ENCODE peak calls at places on chromosomes 12 and 14, in ten cellular contexts. One of them, this sample, is unnamed.

GRCh38 chr14:26531894-26532293 is 65.9 kb downstream of the NOVA1 start:
- DNase-seq in fibroblast of pulmonary artery: peak; percentile 76
- DNase-seq in AG04449: no peak
- DNase-seq in cardiac fibroblast: peak; percentile 70
- DNase-seq in AG09309: no peak
- DNase-seq in fibroblast of the aortic adventitia: peak; percentile 80
- DNase-seq in choroid plexus epithelial cell: peak; percentile 62
- DNase-seq in astrocyte of the cerebellum: peak; percentile 49
- DNase-seq in AG10803: peak; percentile 49
- DNase-seq in WERI-Rb-1: no peak
- DNase-seq in this sample: no peak

GRCh38 chr12:95151821-95152220 is 65.4 kb downstream of the FGD6 start:
- DNase-seq in fibroblast of pulmonary artery: no peak
- DNase-seq in AG04449: no peak
- DNase-seq in cardiac fibroblast: no peak
- DNase-seq in AG09309: no peak
- DNase-seq in fibroblast of the aortic adventitia: no peak
- DNase-seq in choroid plexus epithelial cell: no peak
- DNase-seq in astrocyte of the cerebellum: no peak
- DNase-seq in AG10803: no peak
- DNase-seq in WERI-Rb-1: no peak
- DNase-seq in this sample: no peak

GRCh38 chr14:26424537-26424936 is 173.3 kb downstream of the NOVA1 start:
- DNase-seq in fibroblast of pulmonary artery: no peak
- DNase-seq in AG04449: no peak
- DNase-seq in cardiac fibroblast: no peak
- DNase-seq in AG09309: no peak
- DNase-seq in fibroblast of the aortic adventitia: no peak
- DNase-seq in choroid plexus epithelial cell: no peak
- DNase-seq in astrocyte of the cerebellum: no peak
- DNase-seq in AG10803: no peak
- DNase-seq in WERI-Rb-1: no peak
- DNase-seq in this sample: no peak

GRCh38 chr12:46843811-46844210 is 18.0 kb upstream of the SLC38A4 start:
- DNase-seq in fibroblast of pulmonary artery: peak; percentile 52
- DNase-seq in AG04449: no peak
- DNase-seq in cardiac fibroblast: peak; percentile 18
- DNase-seq in AG09309: no peak
- DNase-seq in fibroblast of the aortic adventitia: peak; percentile 75
- DNase-seq in choroid plexus epithelial cell: peak; percentile 34
- DNase-seq in astrocyte of the cerebellum: no peak
- DNase-seq in AG10803: peak; percentile 81
- DNase-seq in WERI-Rb-1: no peak
- DNase-seq in this sample: no peak

GRCh38 chr12:100106861-100107260 is 35.8 kb downstream of the BLTP3B start:
- DNase-seq in fibroblast of pulmonary artery: no peak
- DNase-seq in AG04449: no peak
- DNase-seq in cardiac fibroblast: no peak
- DNase-seq in AG09309: no peak
- DNase-seq in fibroblast of the aortic adventitia: no peak
- DNase-seq in choroid plexus epithelial cell: no peak
- DNase-seq in astrocyte of the cerebellum: no peak
- DNase-seq in AG10803: no peak
- DNase-seq in WERI-Rb-1: no peak
- DNase-seq in this sample: no peak

GRCh38 chr12:30782316-30783173 is 27.8 kb upstream of the CAPRIN2 start:
- DNase-seq in fibroblast of pulmonary artery: no peak
- DNase-seq in AG04449: no peak
- DNase-seq in cardiac fibroblast: no peak
- DNase-seq in AG09309: no peak
- DNase-seq in fibroblast of the aortic adventitia: no peak
- DNase-seq in choroid plexus epithelial cell: no peak
- DNase-seq in astrocyte of the cerebellum: no peak
- DNase-seq in AG10803: no peak
- DNase-seq in WERI-Rb-1: no peak
- DNase-seq in this sample: no peak

GRCh38 chr12:6827437-6827894 is 741 bp upstream of the P3H3 start:
- DNase-seq in fibroblast of pulmonary artery: peak; percentile 80
- DNase-seq in AG04449: no peak
- DNase-seq in cardiac fibroblast: peak; percentile 79
- DNase-seq in AG09309: no peak
- DNase-seq in fibroblast of the aortic adventitia: peak; percentile 73
- DNase-seq in choroid plexus epithelial cell: peak; percentile 87
- DNase-seq in astrocyte of the cerebellum: no peak
- DNase-seq in AG10803: peak; percentile 71
- DNase-seq in WERI-Rb-1: peak; percentile 96
- DNase-seq in this sample: no peak

GRCh38 chr12:27031531-27031930 is 9.2 kb downstream of the MED21 start:
- DNase-seq in fibroblast of pulmonary artery: no peak
- DNase-seq in AG04449: peak; percentile 40
- DNase-seq in cardiac fibroblast: no peak
- DNase-seq in AG09309: no peak
- DNase-seq in fibroblast of the aortic adventitia: no peak
- DNase-seq in choroid plexus epithelial cell: peak; percentile 34
- DNase-seq in astrocyte of the cerebellum: no peak
- DNase-seq in AG10803: peak; percentile 14
- DNase-seq in WERI-Rb-1: no peak
- DNase-seq in this sample: no peak

DNA sequence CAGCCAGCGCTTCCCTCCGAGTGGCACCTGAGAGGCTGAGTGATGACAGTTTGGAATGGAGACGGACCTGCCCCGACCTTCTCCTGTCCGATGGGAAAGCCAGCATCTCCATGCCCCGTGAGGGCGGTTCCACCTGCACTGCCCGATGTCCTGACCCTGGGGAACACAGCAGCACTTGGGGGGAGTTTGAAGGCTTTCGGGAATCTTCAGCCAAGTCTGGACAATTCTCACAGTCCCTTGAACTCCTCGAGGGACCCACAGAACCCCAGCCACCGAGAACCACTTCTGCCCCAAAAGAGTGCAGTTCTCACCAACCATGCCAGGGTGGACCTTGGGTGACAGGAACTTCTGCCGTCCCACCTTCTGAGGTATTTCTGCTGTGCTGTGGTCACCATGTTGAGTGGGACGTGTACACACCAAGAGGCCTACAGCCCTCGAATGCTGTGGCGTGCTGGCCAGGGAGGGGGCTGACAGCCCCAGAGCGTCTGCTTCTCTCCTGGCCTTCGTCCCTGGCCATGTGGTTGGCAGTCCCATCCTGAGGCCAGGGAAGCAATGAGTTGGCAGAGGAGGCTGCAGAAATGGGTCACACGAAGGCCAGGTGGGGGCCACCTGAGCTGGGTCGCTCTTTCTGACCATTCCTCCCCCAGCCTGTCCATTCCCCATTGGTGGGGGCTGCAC is 1.0 kb downstream of the CLBA1 start:
- DNase-seq in fibroblast of pulmonary artery: no peak
- DNase-seq in AG04449: no peak
- DNase-seq in cardiac fibroblast: no peak
- DNase-seq in AG09309: no peak
- DNase-seq in fibroblast of the aortic adventitia: no peak
- DNase-seq in choroid plexus epithelial cell: no peak
- DNase-seq in astrocyte of the cerebellum: no peak
- DNase-seq in AG10803: no peak
- DNase-seq in WERI-Rb-1: no peak
- DNase-seq in this sample: no peak
- H3K4me3 ChIP-seq in fibroblast of pulmonary artery: peak overlapping the region; percentile 69
- H3K4me3 ChIP-seq in AG04449: peak overlapping the region; percentile 70
- H3K4me3 ChIP-seq in cardiac fibroblast: peak overlapping the region; percentile 79
- H3K4me3 ChIP-seq in AG09309: peak overlapping the region; percentile 78
- H3K4me3 ChIP-seq in fibroblast of the aortic adventitia: peak overlapping the region; percentile 76
- H3K4me3 ChIP-seq in choroid plexus epithelial cell: peak overlapping the region; percentile 83
- H3K4me3 ChIP-seq in astrocyte of the cerebellum: peak overlapping the region; percentile 61
- H3K4me3 ChIP-seq in AG10803: peak overlapping the region; percentile 69
- H3K4me3 ChIP-seq in WERI-Rb-1: peak overlapping the region; percentile 78
- H3K4me3 ChIP-seq in this sample: peak overlapping the region; percentile 59

GRCh38 chr12:110403975-110404675 is 617 bp upstream of the ANAPC7 start:
- DNase-seq in fibroblast of pulmonary artery: peak; percentile 66
- DNase-seq in AG04449: no peak
- DNase-seq in cardiac fibroblast: peak; percentile 77
- DNase-seq in AG09309: no peak
- DNase-seq in fibroblast of the aortic adventitia: peak; percentile 69
- DNase-seq in choroid plexus epithelial cell: peak; percentile 68
- DNase-seq in astrocyte of the cerebellum: no peak
- DNase-seq in AG10803: peak; percentile 46
- DNase-seq in WERI-Rb-1: peak; percentile 78
- DNase-seq in this sample: no peak

DNA sequence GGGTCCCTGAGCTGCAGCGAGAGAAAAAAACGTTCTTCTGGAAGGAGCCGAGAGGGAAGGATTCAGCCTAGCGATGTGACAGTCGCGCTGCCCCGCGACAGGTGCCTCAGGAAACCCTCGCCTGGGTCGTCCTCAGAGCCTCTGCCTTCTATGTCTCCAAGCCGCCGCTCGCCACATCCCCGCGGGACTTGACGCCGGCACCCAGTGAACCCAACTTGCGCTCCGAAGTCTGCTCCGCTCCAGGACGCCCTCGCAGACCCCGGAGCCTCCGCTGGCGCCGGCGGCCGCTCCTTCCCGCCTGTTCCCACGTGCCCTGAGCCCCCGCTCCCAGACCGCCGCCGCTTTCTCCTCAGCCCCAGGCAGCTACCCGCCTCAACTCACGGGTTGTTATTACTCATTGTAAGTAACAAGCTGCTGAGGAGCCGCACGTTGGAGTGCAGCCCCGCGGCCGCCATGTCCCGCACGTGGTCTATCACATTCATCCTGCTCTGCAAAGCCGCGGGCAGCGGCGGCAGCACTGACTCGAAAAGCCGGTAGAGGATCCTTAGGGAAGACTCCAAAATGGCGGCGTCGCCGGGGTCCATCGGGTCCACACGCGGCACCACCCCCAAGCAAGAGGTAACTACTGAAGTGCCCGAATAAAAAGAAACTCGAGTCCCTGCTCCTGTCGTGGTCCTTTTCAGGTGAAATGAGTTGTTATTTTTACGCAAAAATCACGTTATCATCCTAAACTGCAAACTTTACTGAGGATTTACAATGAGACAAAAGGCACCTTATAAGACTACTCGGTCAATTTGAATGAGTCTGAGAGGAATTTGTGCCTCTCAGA is at the start of gene ANAPC7:
- DNase-seq in fibroblast of pulmonary artery: peak; percentile 94
- DNase-seq in AG04449: peak; percentile 41
- DNase-seq in cardiac fibroblast: peak; percentile 95
- DNase-seq in AG09309: peak; percentile 68
- DNase-seq in fibroblast of the aortic adventitia: peak; percentile 93
- DNase-seq in choroid plexus epithelial cell: peak; percentile 95
- DNase-seq in astrocyte of the cerebellum: peak; percentile 88
- DNase-seq in AG10803: peak; percentile 91
- DNase-seq in WERI-Rb-1: peak; percentile 92
- DNase-seq in this sample: peak; percentile 54
- TF ChIP-seq CTCF in fibroblast of pulmonary artery: no peak
- TF ChIP-seq CTCF in AG04449: peak; percentile 14
- TF ChIP-seq CTCF in cardiac fibroblast: no peak
- TF ChIP-seq CTCF in AG09309: no peak
- TF ChIP-seq CTCF in fibroblast of the aortic adventitia: peak; percentile 17
- TF ChIP-seq CTCF in choroid plexus epithelial cell: peak; percentile 26
- TF ChIP-seq CTCF in astrocyte of the cerebellum: peak; percentile 15
- TF ChIP-seq CTCF in AG10803: no peak
- TF ChIP-seq CTCF in WERI-Rb-1: no peak
- TF ChIP-seq CTCF in this sample: no peak

GRCh38 chr14:22563987-22564386 is 25.0 kb downstream of the DAD1 start:
- DNase-seq in fibroblast of pulmonary artery: no peak
- DNase-seq in AG04449: no peak
- DNase-seq in cardiac fibroblast: no peak
- DNase-seq in AG09309: no peak
- DNase-seq in fibroblast of the aortic adventitia: no peak
- DNase-seq in choroid plexus epithelial cell: peak; percentile 56
- DNase-seq in astrocyte of the cerebellum: no peak
- DNase-seq in AG10803: no peak
- DNase-seq in WERI-Rb-1: no peak
- DNase-seq in this sample: no peak

GRCh38 chr14:22561366-22561660 is 27.7 kb downstream of the DAD1 start:
- DNase-seq in fibroblast of pulmonary artery: no peak
- DNase-seq in AG04449: no peak
- DNase-seq in cardiac fibroblast: no peak
- DNase-seq in AG09309: no peak
- DNase-seq in fibroblast of the aortic adventitia: no peak
- DNase-seq in choroid plexus epithelial cell: no peak
- DNase-seq in astrocyte of the cerebellum: no peak
- DNase-seq in AG10803: no peak
- DNase-seq in WERI-Rb-1: no peak
- DNase-seq in this sample: no peak

GRCh38 chr14:22560638-22561365 is 28.2 kb downstream of the DAD1 start:
- DNase-seq in fibroblast of pulmonary artery: no peak
- DNase-seq in AG04449: no peak
- DNase-seq in cardiac fibroblast: no peak
- DNase-seq in AG09309: no peak
- DNase-seq in fibroblast of the aortic adventitia: no peak
- DNase-seq in choroid plexus epithelial cell: peak; percentile 26
- DNase-seq in astrocyte of the cerebellum: no peak
- DNase-seq in AG10803: no peak
- DNase-seq in WERI-Rb-1: no peak
- DNase-seq in this sample: no peak

GRCh38 chr14:22564463-22564862 is 24.6 kb downstream of the DAD1 start:
- DNase-seq in fibroblast of pulmonary artery: no peak
- DNase-seq in AG04449: no peak
- DNase-seq in cardiac fibroblast: no peak
- DNase-seq in AG09309: no peak
- DNase-seq in fibroblast of the aortic adventitia: no peak
- DNase-seq in choroid plexus epithelial cell: no peak
- DNase-seq in astrocyte of the cerebellum: no peak
- DNase-seq in AG10803: no peak
- DNase-seq in WERI-Rb-1: no peak
- DNase-seq in this sample: no peak

GRCh38 chr14:22561661-22562579 is 27.1 kb downstream of the DAD1 start:
- DNase-seq in fibroblast of pulmonary artery: no peak
- DNase-seq in AG04449: no peak
- DNase-seq in cardiac fibroblast: no peak
- DNase-seq in AG09309: no peak
- DNase-seq in fibroblast of the aortic adventitia: no peak
- DNase-seq in choroid plexus epithelial cell: peak; percentile 80
- DNase-seq in astrocyte of the cerebellum: no peak
- DNase-seq in AG10803: no peak
- DNase-seq in WERI-Rb-1: no peak
- DNase-seq in this sample: no peak
- H3K4me3 ChIP-seq in fibroblast of pulmonary artery: no peak overlapping the region
- H3K4me3 ChIP-seq in AG04449: no peak overlapping the region
- H3K4me3 ChIP-seq in cardiac fibroblast: no peak overlapping the region
- H3K4me3 ChIP-seq in AG09309: no peak overlapping the region
- H3K4me3 ChIP-seq in fibroblast of the aortic adventitia: no peak overlapping the region
- H3K4me3 ChIP-seq in choroid plexus epithelial cell: no peak overlapping the region
- H3K4me3 ChIP-seq in astrocyte of the cerebellum: no peak overlapping the region
- H3K4me3 ChIP-seq in AG10803: no peak overlapping the region
- H3K4me3 ChIP-seq in WERI-Rb-1: no peak overlapping the region
- H3K4me3 ChIP-seq in this sample: no peak overlapping the region

GRCh38 chr14:69097974-69098373 is 54.9 kb downstream of the DCAF5 start:
- DNase-seq in fibroblast of pulmonary artery: no peak
- DNase-seq in AG04449: no peak
- DNase-seq in cardiac fibroblast: no peak
- DNase-seq in AG09309: no peak
- DNase-seq in fibroblast of the aortic adventitia: no peak
- DNase-seq in choroid plexus epithelial cell: no peak
- DNase-seq in astrocyte of the cerebellum: no peak
- DNase-seq in AG10803: no peak
- DNase-seq in WERI-Rb-1: no peak
- DNase-seq in this sample: no peak

GRCh38 chr14:69092840-69093422 is 60.0 kb downstream of the DCAF5 start:
- DNase-seq in fibroblast of pulmonary artery: no peak
- DNase-seq in AG04449: no peak
- DNase-seq in cardiac fibroblast: peak; percentile 32
- DNase-seq in AG09309: no peak
- DNase-seq in fibroblast of the aortic adventitia: no peak
- DNase-seq in choroid plexus epithelial cell: peak; percentile 44
- DNase-seq in astrocyte of the cerebellum: no peak
- DNase-seq in AG10803: no peak
- DNase-seq in WERI-Rb-1: no peak
- DNase-seq in this sample: no peak

GRCh38 chr14:69093551-69094421 is 59.1 kb downstream of the DCAF5 start:
- DNase-seq in fibroblast of pulmonary artery: peak; percentile 88
- DNase-seq in AG04449: no peak
- DNase-seq in cardiac fibroblast: peak; percentile 46
- DNase-seq in AG09309: no peak
- DNase-seq in fibroblast of the aortic adventitia: peak; percentile 79
- DNase-seq in choroid plexus epithelial cell: peak; percentile 77
- DNase-seq in astrocyte of the cerebellum: peak; percentile 46
- DNase-seq in AG10803: peak; percentile 71
- DNase-seq in WERI-Rb-1: no peak
- DNase-seq in this sample: no peak

GRCh38 chr14:69094481-69094880 is 58.4 kb downstream of the DCAF5 start:
- DNase-seq in fibroblast of pulmonary artery: no peak
- DNase-seq in AG04449: no peak
- DNase-seq in cardiac fibroblast: no peak
- DNase-seq in AG09309: no peak
- DNase-seq in fibroblast of the aortic adventitia: peak; percentile 22
- DNase-seq in choroid plexus epithelial cell: peak; percentile 56
- DNase-seq in astrocyte of the cerebellum: no peak
- DNase-seq in AG10803: no peak
- DNase-seq in WERI-Rb-1: no peak
- DNase-seq in this sample: no peak

GRCh38 chr14:69096766-69097475 is 56.0 kb downstream of the DCAF5 start:
- DNase-seq in fibroblast of pulmonary artery: peak; percentile 48
- DNase-seq in AG04449: no peak
- DNase-seq in cardiac fibroblast: peak; percentile 43
- DNase-seq in AG09309: no peak
- DNase-seq in fibroblast of the aortic adventitia: peak; percentile 38
- DNase-seq in choroid plexus epithelial cell: peak; percentile 75
- DNase-seq in astrocyte of the cerebellum: no peak
- DNase-seq in AG10803: no peak
- DNase-seq in WERI-Rb-1: no peak
- DNase-seq in this sample: no peak
- TF ChIP-seq CTCF in fibroblast of pulmonary artery: no peak
- TF ChIP-seq CTCF in AG04449: no peak
- TF ChIP-seq CTCF in cardiac fibroblast: no peak
- TF ChIP-seq CTCF in AG09309: no peak
- TF ChIP-seq CTCF in fibroblast of the aortic adventitia: peak; percentile 8
- TF ChIP-seq CTCF in choroid plexus epithelial cell: no peak
- TF ChIP-seq CTCF in astrocyte of the cerebellum: no peak
- TF ChIP-seq CTCF in AG10803: no peak
- TF ChIP-seq CTCF in WERI-Rb-1: no peak
- TF ChIP-seq CTCF in this sample: no peak